ENCODE peak calls at places on chromosomes 11 and 22, in four cellular contexts. R, A, W and K are unnamed samples.

GRCh38 chr11:9170450-9170849 is 79.1 kb upstream of the SCUBE2 start:
- DNase-seq in R (peak), A (no peak), W (no peak), K (no peak)

GRCh38 chr11:78666675-78667129 is 92.0 kb upstream of the NARS2 start:
- DNase-seq in R (no peak), A (no peak), W (no peak), K (no peak)

GRCh38 chr11:44016129-44016528 is 31.7 kb upstream of the ACCSL start:
- DNase-seq in R (no peak), A (no peak), W (peak), K (no peak)

GRCh38 chr11:119754656-119755350 is 25.8 kb upstream of the NECTIN1 start:
- DNase-seq in R (no peak), A (no peak), W (no peak), K (no peak)

GRCh38 chr11:66607126-66607834 is 9.2 kb upstream of the RBM14 start:
- DNase-seq in R (peak), A (no peak), W (no peak), K (no peak)

GRCh38 chr11:124520253-124520854 is 23.1 kb downstream of the OR8B12 start:
- DNase-seq in R (no peak), A (no peak), W (no peak), K (no peak)

GRCh38 chr11:111541209-111542061 is 915 bp downstream of the LAYN start:
- DNase-seq in R (peak), A (no peak), W (peak), K (no peak)

GRCh38 chr22:22201185-22201924 is 43.2 kb upstream of the VPREB1 start:
- DNase-seq in R (peak), A (no peak), W (no peak), K (peak)

GRCh38 chr11:75570559-75571139 is 8.6 kb downstream of the SERPINH1 start:
- DNase-seq in R (no peak), A (no peak), W (no peak), K (no peak)

GRCh38 chr11:21625982-21626381 is 566.9 kb upstream of the ANO5 start:
- DNase-seq in R (no peak), A (peak), W (no peak), K (no peak)

GRCh38 chr11:117950320-117950719 is 21.1 kb upstream of the TMPRSS13 start:
- DNase-seq in R (no peak), A (no peak), W (no peak), K (no peak)

GRCh38 chr22:22811016-22812009 is 76.3 kb upstream of the IGLL5 start:
- DNase-seq in R (no peak), A (no peak), W (no peak), K (no peak)

GRCh38 chr11:134674974-134675373 is 262.9 kb upstream of the B3GAT1 start:
- DNase-seq in R (no peak), A (no peak), W (no peak), K (no peak)

GRCh38 chr22:45263790-45264269 is 20.9 kb upstream of the UPK3A start:
- DNase-seq in R (peak), A (peak), W (peak), K (peak)

GRCh38 chr11:64863381-64864060 is 14.9 kb downstream of the EHD1 start:
- DNase-seq in R (no peak), A (no peak), W (peak), K (no peak)

GRCh38 chr11:103929168-103929903 is 107.1 kb upstream of the DDI1 start:
- DNase-seq in R (no peak), A (no peak), W (no peak), K (peak)

GRCh38 chr11:44065851-44066731 is at the start of gene ACCS:
- DNase-seq in R (peak), A (peak), W (peak), K (peak)

GRCh38 chr11:70828498-70829159 is 423.7 kb downstream of the SHANK2 start:
- DNase-seq in R (no peak), A (no peak), W (no peak), K (no peak)

GRCh38 chr11:65891180-65892136 is 985 bp downstream of the CCDC85B start:
- DNase-seq in R (no peak), A (no peak), W (peak), K (peak)

GRCh38 chr11:12294613-12295012 is 82.8 kb upstream of the PARVA start:
- DNase-seq in R (no peak), A (no peak), W (no peak), K (no peak)

GRCh38 chr11:9568854-9569587 is 4.4 kb upstream of the WEE1 start:
- DNase-seq in R (peak), A (peak), W (peak), K (peak)

GRCh38 chr11:9691865-9692264 is 28.0 kb downstream of the SWAP70 start:
- DNase-seq in R (no peak), A (no peak), W (no peak), K (no peak)

GRCh38 chr11:44149651-44150050 is 54.2 kb downstream of the EXT2 start:
- DNase-seq in R (no peak), A (no peak), W (no peak), K (no peak)

GRCh38 chr11:16966633-16967346 is 47.4 kb downstream of the PLEKHA7 start:
- DNase-seq in R (no peak), A (no peak), W (no peak), K (no peak)

GRCh38 chr22:35648066-35649025 is at the start of gene APOL6:
- DNase-seq in R (no peak), A (no peak), W (no peak), K (peak)

GRCh38 chr11:1057806-1058205 is 16.9 kb upstream of the MUC2 start:
- DNase-seq in R (no peak), A (no peak), W (peak), K (no peak)

GRCh38 chr11:34840736-34841386 is 75.3 kb downstream of the APIP start:
- DNase-seq in R (no peak), A (peak), W (no peak), K (peak)

GRCh38 chr11:115929618-115930129 is 425.5 kb upstream of the CADM1 start:
- DNase-seq in R (no peak), A (no peak), W (no peak), K (peak)

GRCh38 chr11:119369035-119369925 is 12.2 kb downstream of the USP2 start:
- DNase-seq in R (no peak), A (no peak), W (peak), K (no peak)

GRCh38 chr22:28112548-28113043 is 193.5 kb upstream of the PITPNB start:
- DNase-seq in R (no peak), A (no peak), W (no peak), K (peak)

GRCh38 chr11:66068923-66069714 is 953 bp upstream of the PACS1 start:
- DNase-seq in R (no peak), A (peak), W (peak), K (peak)

GRCh38 chr11:19087658-19088057 is 27.1 kb upstream of the MRGPRX2 start:
- DNase-seq in R (no peak), A (no peak), W (no peak), K (no peak)

GRCh38 chr11:6259638-6260019 is at the start of gene CCKBR:
- DNase-seq in R (no peak), A (no peak), W (peak), K (no peak)

GRCh38 chr11:103086461-103086860 is 5.5 kb downstream of the DCUN1D5 start:
- DNase-seq in R (no peak), A (no peak), W (no peak), K (no peak)

GRCh38 chr11:66159585-66159984 is 89.5 kb downstream of the PACS1 start:
- DNase-seq in R (no peak), A (no peak), W (no peak), K (no peak)

GRCh38 chr22:40411506-40411861 is 41.1 kb downstream of the SGSM3 start:
- DNase-seq in R (no peak), A (peak), W (no peak), K (no peak)

GRCh38 chr11:76939219-76939631 is 78.5 kb downstream of the ACER3 start:
- DNase-seq in R (no peak), A (no peak), W (no peak), K (no peak)

GRCh38 chr22:45007946-45008852 is 1.6 kb downstream of the PHF21B start:
- DNase-seq in R (no peak), A (no peak), W (peak), K (no peak)

GRCh38 chr11:135019343-135019742 is 607.3 kb upstream of the B3GAT1 start:
- DNase-seq in R (no peak), A (no peak), W (no peak), K (no peak)

GRCh38 chr22:29799217-29799680 is 32.1 kb downstream of the UQCR10 start:
- DNase-seq in R (peak), A (peak), W (peak), K (no peak)
- H3K4me3 ChIP-seq in R (no peak), A (no peak), W (no peak), K (no peak)

GRCh38 chr22:43092085-43092484 is 2.9 kb upstream of the TTLL1 start:
- DNase-seq in R (no peak), A (no peak), W (no peak), K (no peak)

GRCh38 chr22:43094551-43094950 is 5.4 kb upstream of the TTLL1 start:
- DNase-seq in R (no peak), A (no peak), W (no peak), K (no peak)

GRCh38 chr22:43090130-43090789 is 1.1 kb upstream of the TTLL1 start:
- DNase-seq in R (no peak), A (peak), W (peak), K (peak)

GRCh38 chr22:43096420-43096819 is 7.2 kb upstream of the TTLL1 start:
- DNase-seq in R (no peak), A (no peak), W (no peak), K (no peak)

GRCh38 chr22:43094085-43094484 is 4.9 kb upstream of the TTLL1 start:
- DNase-seq in R (no peak), A (no peak), W (no peak), K (peak)
- TF ChIP-seq CTCF in R (no peak), A (no peak), W (no peak), K (peak)

GRCh38 chr11:63491614-63492372 is 826 bp upstream of the PLAAT5 start:
- DNase-seq in R (no peak), A (no peak), W (no peak), K (peak)
- H3K4me3 ChIP-seq in R (no peak), A (peak), W (no peak), K (no peak)

GRCh38 chr11:27718853-27719574 is 18.8 kb upstream of the BDNF start:
- DNase-seq in R (no peak), A (no peak), W (peak), K (no peak)

GRCh38 chr11:27722117-27722844 is 22.0 kb upstream of the BDNF start:
- DNase-seq in R (no peak), A (no peak), W (peak), K (peak)

GRCh38 chr11:27719575-27719925 is 19.3 kb upstream of the BDNF start:
- DNase-seq in R (no peak), A (no peak), W (no peak), K (no peak)

GRCh38 chr11:27721505-27722116 is 21.4 kb upstream of the BDNF start:
- DNase-seq in R (no peak), A (no peak), W (no peak), K (no peak)

GRCh38 chr11:27720277-27720830 is 20.1 kb upstream of the BDNF start:
- DNase-seq in R (no peak), A (no peak), W (no peak), K (peak)
- TF ChIP-seq CTCF in R (peak), A (no peak), W (no peak), K (no peak)